ENCODE peak calls at places on chromosome 1, in six cellular contexts. One of them, this sample, is unnamed.

GRCh38 chr1:228860911-228861829 is 125.9 kb downstream of the RHOU start:
- DNase-seq in mucosa of gallbladder: peak
- DNase-seq in stimulated activated naive CD8-positive, alpha-beta T cell treated with anti-CD3 and anti-CD28 coated beads, Interleukin-15, Interleukin-2, amounts not matched to agents 100 U/mL and 50 U/mL, for 24 hours: no peak
- DNase-seq in NCI-H460: peak
- DNase-seq in GM20000: peak
- DNase-seq in body of pancreas: peak
- DNase-seq in this sample: peak

GRCh38 chr1:158930504-158930903 is 848 bp upstream of the PYHIN1 start:
- DNase-seq in mucosa of gallbladder: peak
- DNase-seq in stimulated activated naive CD8-positive, alpha-beta T cell treated with anti-CD3 and anti-CD28 coated beads, Interleukin-15, Interleukin-2, amounts not matched to agents 100 U/mL and 50 U/mL, for 24 hours: peak
- DNase-seq in NCI-H460: no peak
- DNase-seq in GM20000: no peak
- DNase-seq in body of pancreas: no peak
- DNase-seq in this sample: no peak

GRCh38 chr1:228217551-228218344 is 9.9 kb downstream of the OBSCN start:
- DNase-seq in mucosa of gallbladder: no peak
- DNase-seq in stimulated activated naive CD8-positive, alpha-beta T cell treated with anti-CD3 and anti-CD28 coated beads, Interleukin-15, Interleukin-2, amounts not matched to agents 100 U/mL and 50 U/mL, for 24 hours: no peak
- DNase-seq in NCI-H460: no peak
- DNase-seq in GM20000: no peak
- DNase-seq in body of pancreas: no peak
- DNase-seq in this sample: no peak

GRCh38 chr1:156797212-156797871 is 19.3 kb downstream of the SH2D2A start:
- DNase-seq in mucosa of gallbladder: peak
- DNase-seq in stimulated activated naive CD8-positive, alpha-beta T cell treated with anti-CD3 and anti-CD28 coated beads, Interleukin-15, Interleukin-2, amounts not matched to agents 100 U/mL and 50 U/mL, for 24 hours: peak
- DNase-seq in NCI-H460: peak
- DNase-seq in GM20000: peak
- DNase-seq in body of pancreas: peak
- DNase-seq in this sample: peak

GRCh38 chr1:54329337-54329954 is 76.7 kb downstream of the SSBP3 start:
- DNase-seq in mucosa of gallbladder: peak
- DNase-seq in stimulated activated naive CD8-positive, alpha-beta T cell treated with anti-CD3 and anti-CD28 coated beads, Interleukin-15, Interleukin-2, amounts not matched to agents 100 U/mL and 50 U/mL, for 24 hours: no peak
- DNase-seq in NCI-H460: no peak
- DNase-seq in GM20000: no peak
- DNase-seq in body of pancreas: no peak
- DNase-seq in this sample: no peak

GRCh38 chr1:168145184-168146159 is 8.7 kb upstream of the GPR161 start:
- DNase-seq in mucosa of gallbladder: peak
- DNase-seq in stimulated activated naive CD8-positive, alpha-beta T cell treated with anti-CD3 and anti-CD28 coated beads, Interleukin-15, Interleukin-2, amounts not matched to agents 100 U/mL and 50 U/mL, for 24 hours: peak
- DNase-seq in NCI-H460: peak
- DNase-seq in GM20000: peak
- DNase-seq in body of pancreas: peak
- DNase-seq in this sample: peak

GRCh38 chr1:197557302-197557701 is 218.0 kb downstream of the DENND1B start:
- DNase-seq in mucosa of gallbladder: no peak
- DNase-seq in stimulated activated naive CD8-positive, alpha-beta T cell treated with anti-CD3 and anti-CD28 coated beads, Interleukin-15, Interleukin-2, amounts not matched to agents 100 U/mL and 50 U/mL, for 24 hours: no peak
- DNase-seq in NCI-H460: peak
- DNase-seq in GM20000: no peak
- DNase-seq in body of pancreas: no peak
- DNase-seq in this sample: peak

GRCh38 chr1:239811211-239811902 is 280.3 kb upstream of the FMN2 start:
- DNase-seq in mucosa of gallbladder: no peak
- DNase-seq in stimulated activated naive CD8-positive, alpha-beta T cell treated with anti-CD3 and anti-CD28 coated beads, Interleukin-15, Interleukin-2, amounts not matched to agents 100 U/mL and 50 U/mL, for 24 hours: no peak
- DNase-seq in NCI-H460: no peak
- DNase-seq in GM20000: no peak
- DNase-seq in body of pancreas: no peak
- DNase-seq in this sample: no peak

GRCh38 chr1:226466301-226466700 is 58.4 kb upstream of the PARP1 start:
- DNase-seq in mucosa of gallbladder: no peak
- DNase-seq in stimulated activated naive CD8-positive, alpha-beta T cell treated with anti-CD3 and anti-CD28 coated beads, Interleukin-15, Interleukin-2, amounts not matched to agents 100 U/mL and 50 U/mL, for 24 hours: no peak
- DNase-seq in NCI-H460: no peak
- DNase-seq in GM20000: no peak
- DNase-seq in body of pancreas: no peak
- DNase-seq in this sample: no peak

GRCh38 chr1:34874581-34874980 is 15.0 kb upstream of the SMIM12 start:
- DNase-seq in mucosa of gallbladder: no peak
- DNase-seq in stimulated activated naive CD8-positive, alpha-beta T cell treated with anti-CD3 and anti-CD28 coated beads, Interleukin-15, Interleukin-2, amounts not matched to agents 100 U/mL and 50 U/mL, for 24 hours: no peak
- DNase-seq in NCI-H460: no peak
- DNase-seq in GM20000: no peak
- DNase-seq in body of pancreas: no peak
- DNase-seq in this sample: no peak

GRCh38 chr1:211825990-211826389 is 4.6 kb downstream of the LPGAT1 start:
- DNase-seq in mucosa of gallbladder: no peak
- DNase-seq in stimulated activated naive CD8-positive, alpha-beta T cell treated with anti-CD3 and anti-CD28 coated beads, Interleukin-15, Interleukin-2, amounts not matched to agents 100 U/mL and 50 U/mL, for 24 hours: no peak
- DNase-seq in NCI-H460: no peak
- DNase-seq in GM20000: no peak
- DNase-seq in body of pancreas: no peak
- DNase-seq in this sample: no peak

GRCh38 chr1:88890790-88891317 is 513 bp downstream of the GTF2B start:
- DNase-seq in mucosa of gallbladder: peak
- DNase-seq in stimulated activated naive CD8-positive, alpha-beta T cell treated with anti-CD3 and anti-CD28 coated beads, Interleukin-15, Interleukin-2, amounts not matched to agents 100 U/mL and 50 U/mL, for 24 hours: peak
- DNase-seq in NCI-H460: no peak
- DNase-seq in GM20000: peak
- DNase-seq in body of pancreas: peak
- DNase-seq in this sample: no peak

GRCh38 chr1:170668301-170668789 is 4.4 kb downstream of the PRRX1 start:
- DNase-seq in mucosa of gallbladder: no peak
- DNase-seq in stimulated activated naive CD8-positive, alpha-beta T cell treated with anti-CD3 and anti-CD28 coated beads, Interleukin-15, Interleukin-2, amounts not matched to agents 100 U/mL and 50 U/mL, for 24 hours: no peak
- DNase-seq in NCI-H460: no peak
- DNase-seq in GM20000: no peak
- DNase-seq in body of pancreas: no peak
- DNase-seq in this sample: no peak

GRCh38 chr1:192809286-192810252 is 730 bp downstream of the RGS2 start:
- DNase-seq in mucosa of gallbladder: peak
- DNase-seq in stimulated activated naive CD8-positive, alpha-beta T cell treated with anti-CD3 and anti-CD28 coated beads, Interleukin-15, Interleukin-2, amounts not matched to agents 100 U/mL and 50 U/mL, for 24 hours: peak
- DNase-seq in NCI-H460: peak
- DNase-seq in GM20000: peak
- DNase-seq in body of pancreas: peak
- DNase-seq in this sample: peak

GRCh38 chr1:155893389-155894142 is 17.6 kb downstream of the RIT1 start:
- DNase-seq in mucosa of gallbladder: no peak
- DNase-seq in stimulated activated naive CD8-positive, alpha-beta T cell treated with anti-CD3 and anti-CD28 coated beads, Interleukin-15, Interleukin-2, amounts not matched to agents 100 U/mL and 50 U/mL, for 24 hours: no peak
- DNase-seq in NCI-H460: peak
- DNase-seq in GM20000: no peak
- DNase-seq in body of pancreas: no peak
- DNase-seq in this sample: peak

GRCh38 chr1:205597691-205598314 is 34.0 kb downstream of the ELK4 start:
- DNase-seq in mucosa of gallbladder: no peak
- DNase-seq in stimulated activated naive CD8-positive, alpha-beta T cell treated with anti-CD3 and anti-CD28 coated beads, Interleukin-15, Interleukin-2, amounts not matched to agents 100 U/mL and 50 U/mL, for 24 hours: no peak
- DNase-seq in NCI-H460: no peak
- DNase-seq in GM20000: no peak
- DNase-seq in body of pancreas: no peak
- DNase-seq in this sample: no peak

GRCh38 chr1:29939086-29939485 is 702.8 kb downstream of the PTPRU start:
- DNase-seq in mucosa of gallbladder: no peak
- DNase-seq in stimulated activated naive CD8-positive, alpha-beta T cell treated with anti-CD3 and anti-CD28 coated beads, Interleukin-15, Interleukin-2, amounts not matched to agents 100 U/mL and 50 U/mL, for 24 hours: no peak
- DNase-seq in NCI-H460: no peak
- DNase-seq in GM20000: no peak
- DNase-seq in body of pancreas: no peak
- DNase-seq in this sample: no peak

GRCh38 chr1:235866207-235866912 is at the start of gene LYST:
- DNase-seq in mucosa of gallbladder: peak
- DNase-seq in stimulated activated naive CD8-positive, alpha-beta T cell treated with anti-CD3 and anti-CD28 coated beads, Interleukin-15, Interleukin-2, amounts not matched to agents 100 U/mL and 50 U/mL, for 24 hours: peak
- DNase-seq in NCI-H460: no peak
- DNase-seq in GM20000: peak
- DNase-seq in body of pancreas: peak
- DNase-seq in this sample: peak

GRCh38 chr1:197181982-197182381 is 35.5 kb upstream of the ASPM start:
- DNase-seq in mucosa of gallbladder: no peak
- DNase-seq in stimulated activated naive CD8-positive, alpha-beta T cell treated with anti-CD3 and anti-CD28 coated beads, Interleukin-15, Interleukin-2, amounts not matched to agents 100 U/mL and 50 U/mL, for 24 hours: no peak
- DNase-seq in NCI-H460: no peak
- DNase-seq in GM20000: peak
- DNase-seq in body of pancreas: no peak
- DNase-seq in this sample: no peak

GRCh38 chr1:205633421-205633976 is 1.7 kb upstream of the ELK4 start:
- DNase-seq in mucosa of gallbladder: no peak
- DNase-seq in stimulated activated naive CD8-positive, alpha-beta T cell treated with anti-CD3 and anti-CD28 coated beads, Interleukin-15, Interleukin-2, amounts not matched to agents 100 U/mL and 50 U/mL, for 24 hours: no peak
- DNase-seq in NCI-H460: no peak
- DNase-seq in GM20000: no peak
- DNase-seq in body of pancreas: no peak
- DNase-seq in this sample: no peak

GRCh38 chr1:200867018-200867811 is 5.6 kb upstream of the GPR25 start:
- DNase-seq in mucosa of gallbladder: no peak
- DNase-seq in stimulated activated naive CD8-positive, alpha-beta T cell treated with anti-CD3 and anti-CD28 coated beads, Interleukin-15, Interleukin-2, amounts not matched to agents 100 U/mL and 50 U/mL, for 24 hours: no peak
- DNase-seq in NCI-H460: no peak
- DNase-seq in GM20000: peak
- DNase-seq in body of pancreas: no peak
- DNase-seq in this sample: no peak

GRCh38 chr1:110393691-110394564 is 3.1 kb upstream of the SLC16A4 start:
- DNase-seq in mucosa of gallbladder: peak
- DNase-seq in stimulated activated naive CD8-positive, alpha-beta T cell treated with anti-CD3 and anti-CD28 coated beads, Interleukin-15, Interleukin-2, amounts not matched to agents 100 U/mL and 50 U/mL, for 24 hours: no peak
- DNase-seq in NCI-H460: no peak
- DNase-seq in GM20000: no peak
- DNase-seq in body of pancreas: no peak
- DNase-seq in this sample: peak

GRCh38 chr1:113976609-113977278 is 2.5 kb upstream of the OLFML3 start:
- DNase-seq in mucosa of gallbladder: no peak
- DNase-seq in stimulated activated naive CD8-positive, alpha-beta T cell treated with anti-CD3 and anti-CD28 coated beads, Interleukin-15, Interleukin-2, amounts not matched to agents 100 U/mL and 50 U/mL, for 24 hours: no peak
- DNase-seq in NCI-H460: no peak
- DNase-seq in GM20000: no peak
- DNase-seq in body of pancreas: no peak
- DNase-seq in this sample: no peak

GRCh38 chr1:166343276-166343675 is 176.5 kb upstream of the FAM78B start:
- DNase-seq in mucosa of gallbladder: no peak
- DNase-seq in stimulated activated naive CD8-positive, alpha-beta T cell treated with anti-CD3 and anti-CD28 coated beads, Interleukin-15, Interleukin-2, amounts not matched to agents 100 U/mL and 50 U/mL, for 24 hours: no peak
- DNase-seq in NCI-H460: no peak
- DNase-seq in GM20000: no peak
- DNase-seq in body of pancreas: no peak
- DNase-seq in this sample: no peak